ENCODE peak calls at places on chromosomes 4 and X, in eight cellular contexts. R is suprapubic skin, A is esophagus squamous epithelium, V is lower leg skin, Y is H1, G is GM12878, P is HCT116, K is ovary. N is an unnamed sample.

GRCh38 chr4:112910109-112910736 is 139.2 kb upstream of the ANK2 start:
- DNase-seq in A (no peak), R (no peak), V (no peak), G (no peak), P (no peak), Y (no peak), K (peak), N (no peak)

GRCh38 chrX:63918611-63919010 is 133.6 kb upstream of the ARHGEF9 start:
- DNase-seq in G (no peak), R (no peak), A (no peak), K (no peak), P (peak), V (no peak), Y (no peak), N (no peak)

GRCh38 chr4:166538491-166539005 is 665.5 kb downstream of the TLL1 start:
- DNase-seq in R (no peak), Y (no peak), G (no peak), V (no peak), A (no peak), P (no peak), K (no peak), N (no peak)

GRCh38 chrX:41824551-41824950 is 98.8 kb downstream of the CASK start:
- DNase-seq in A (no peak), K (no peak), Y (no peak), G (no peak), P (peak), V (no peak), R (no peak), N (no peak)

GRCh38 chr4:2484993-2485392 is 16.1 kb downstream of the RNF4 start:
- DNase-seq in K (no peak), V (peak), R (peak), G (peak), A (peak), Y (no peak), P (no peak), N (peak)

GRCh38 chr4:11801466-11802446 is 373.1 kb upstream of the HS3ST1 start:
- DNase-seq in P (no peak), K (no peak), G (no peak), V (no peak), Y (no peak), A (no peak), R (no peak), N (no peak)

GRCh38 chr4:57095956-57096355 is 14.2 kb downstream of the IGFBP7 start:
- DNase-seq in Y (no peak), V (no peak), R (no peak), K (no peak), P (no peak), A (no peak), G (no peak), N (no peak)

GRCh38 chr4:38805530-38806145 is 1.0 kb upstream of the TLR1 start:
- DNase-seq in G (peak), A (no peak), P (no peak), K (peak), Y (no peak), V (peak), R (no peak), N (peak)

GRCh38 chrX:22575161-22575845 is 302.6 kb downstream of the CBLL2 start:
- DNase-seq in V (no peak), A (no peak), G (no peak), R (no peak), P (no peak), Y (no peak), K (no peak), N (no peak)

GRCh38 chrX:23341452-23341851 is 6.8 kb downstream of the PTCHD1 start:
- DNase-seq in A (no peak), P (no peak), V (no peak), Y (no peak), K (no peak), G (no peak), R (no peak), N (no peak)

GRCh38 chr4:177862541-177863176 is 420.4 kb upstream of the AGA start:
- DNase-seq in K (no peak), G (no peak), A (no peak), V (no peak), R (peak), P (no peak), Y (no peak), N (no peak)

GRCh38 chr4:94603170-94603747 is 151.5 kb downstream of the PDLIM5 start:
- DNase-seq in A (no peak), R (no peak), G (no peak), V (no peak), Y (no peak), P (no peak), K (peak), N (peak)

GRCh38 chr4:138097912-138098600 is 144.1 kb downstream of the SLC7A11 start:
- DNase-seq in K (no peak), R (no peak), G (no peak), Y (no peak), P (no peak), V (no peak), A (no peak), N (no peak)

GRCh38 chr4:4289575-4289929 is 402 bp downstream of the LYAR start:
- DNase-seq in V (no peak), K (peak), P (no peak), R (no peak), G (no peak), Y (no peak), A (no peak), N (no peak)

GRCh38 chr4:150906987-150907633 is 108.0 kb downstream of the LRBA start:
- DNase-seq in Y (no peak), P (no peak), V (no peak), A (no peak), K (no peak), G (no peak), R (no peak), N (no peak)

GRCh38 chrX:96591418-96591817 is 93.2 kb upstream of the DIAPH2 start:
- DNase-seq in V (peak), G (no peak), R (no peak), Y (no peak), A (no peak), P (no peak), K (no peak), N (no peak)

GRCh38 chr4:101068115-101068514 is 279.2 kb downstream of the PPP3CA start:
- DNase-seq in R (no peak), A (no peak), K (no peak), P (no peak), V (no peak), Y (no peak), G (no peak), N (no peak)

GRCh38 chr4:168689791-168690190 is 192.9 kb downstream of the PALLD start:
- DNase-seq in R (no peak), G (no peak), P (no peak), V (no peak), A (no peak), Y (no peak), K (no peak), N (no peak)

GRCh38 chr4:119139822-119140252 is 4.2 kb downstream of the MYOZ2 start:
- DNase-seq in K (no peak), A (no peak), P (no peak), V (no peak), Y (no peak), R (no peak), G (no peak), N (no peak)

GRCh38 chr4:168886361-168886760 is 123.7 kb downstream of the CBR4 start:
- DNase-seq in K (no peak), G (no peak), V (no peak), Y (no peak), R (no peak), A (no peak), P (peak), N (no peak)

GRCh38 chr4:80183196-80184052 is 13.9 kb upstream of the PRDM8 start:
- DNase-seq in V (no peak), R (no peak), G (no peak), A (no peak), K (peak), Y (no peak), P (no peak), N (no peak)

GRCh38 chrX:109704563-109704962 is 28.5 kb downstream of the ACSL4 start:
- DNase-seq in A (no peak), V (no peak), G (peak), R (no peak), Y (no peak), K (no peak), P (no peak), N (no peak)

GRCh38 chrX:109710181-109710580 is 22.9 kb downstream of the ACSL4 start:
- DNase-seq in P (no peak), Y (no peak), G (no peak), A (no peak), V (no peak), K (no peak), R (no peak), N (no peak)

GRCh38 chrX:109707322-109707721 is 25.7 kb downstream of the ACSL4 start:
- DNase-seq in V (no peak), G (no peak), K (no peak), A (no peak), Y (no peak), R (no peak), P (no peak), N (no peak)

GRCh38 chrX:109714340-109714958 is 18.6 kb downstream of the ACSL4 start:
- DNase-seq in V (no peak), A (no peak), P (peak), R (no peak), G (no peak), Y (no peak), K (no peak), N (no peak)

GRCh38 chrX:109709129-109709631 is 23.9 kb downstream of the ACSL4 start:
- DNase-seq in G (peak), A (no peak), Y (no peak), P (peak), K (no peak), V (no peak), R (no peak), N (no peak)
- TF ChIP-seq CTCF in G (no peak), A (no peak), Y (no peak), P (no peak), K (no peak), V (no peak), R (no peak), N (no peak)

GRCh38 chr4:106314960-106315359 is 1.0 kb downstream of the TBCK start:
- DNase-seq in V (no peak), P (no peak), G (no peak), Y (no peak), K (no peak), A (no peak), R (no peak), N (no peak)

GRCh38 chr4:106315476-106315967 is 487 bp downstream of the TBCK start:
- DNase-seq in G (no peak), P (no peak), K (no peak), V (peak), A (peak), R (no peak), Y (no peak), N (no peak)

GRCh38 chr4:106312997-106313522 is 2.9 kb downstream of the TBCK start:
- DNase-seq in G (no peak), V (no peak), R (no peak), Y (no peak), P (no peak), A (no peak), K (no peak), N (no peak)

GRCh38 chr4:106315968-106316772 is at the start of the genes AIMP1 and TBCK:
- DNase-seq in R (peak), K (peak), V (peak), G (peak), P (peak), A (peak), Y (peak), N (peak)

DNA sequence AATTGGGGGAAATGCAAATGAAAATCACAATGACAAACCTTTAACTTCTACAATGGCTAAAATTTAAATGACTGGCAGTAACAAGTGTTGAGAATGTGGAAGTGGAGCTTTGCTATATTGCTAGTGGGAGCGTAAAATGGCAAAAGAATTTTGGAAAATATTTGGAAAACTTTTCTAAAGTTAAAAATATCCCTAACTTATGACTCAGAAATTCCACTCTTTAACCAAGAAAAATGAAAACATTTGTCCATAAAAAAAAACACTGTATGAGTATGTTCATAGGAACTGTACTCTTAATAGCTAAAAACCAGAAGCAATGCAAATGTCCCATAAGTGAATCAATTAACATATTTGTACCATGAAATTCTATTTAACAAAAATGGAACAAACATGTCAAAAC is 3.6 kb downstream of the TBCK start:
- DNase-seq in R (no peak), A (no peak), K (no peak), V (no peak), P (no peak), G (no peak), Y (no peak), N (no peak)
- H3K4me3 ChIP-seq in R (no peak), A (no peak), K (no peak), V (no peak), P (no peak), G (no peak), Y (no peak), N (no peak)

GRCh38 chrX:52995135-52995973 is 37.0 kb upstream of the FAM156A start:
- DNase-seq in Y (peak), A (peak), G (peak), R (peak), P (peak), K (peak), V (peak), N (peak)
- TF ChIP-seq POLR2A in Y (no peak), A (no peak), G (peak), R (no peak), P (no peak), K (peak), V (no peak), N (no peak)

GRCh38 chr4:23614284-23614892 is 275.5 kb downstream of the PPARGC1A start:
- DNase-seq in V (no peak), R (no peak), Y (peak), K (no peak), A (no peak), G (no peak), P (no peak), N (peak)
- TF ChIP-seq CTCF in V (no peak), R (no peak), Y (peak), K (no peak), A (peak), G (no peak), P (no peak), N (no peak)

DNA sequence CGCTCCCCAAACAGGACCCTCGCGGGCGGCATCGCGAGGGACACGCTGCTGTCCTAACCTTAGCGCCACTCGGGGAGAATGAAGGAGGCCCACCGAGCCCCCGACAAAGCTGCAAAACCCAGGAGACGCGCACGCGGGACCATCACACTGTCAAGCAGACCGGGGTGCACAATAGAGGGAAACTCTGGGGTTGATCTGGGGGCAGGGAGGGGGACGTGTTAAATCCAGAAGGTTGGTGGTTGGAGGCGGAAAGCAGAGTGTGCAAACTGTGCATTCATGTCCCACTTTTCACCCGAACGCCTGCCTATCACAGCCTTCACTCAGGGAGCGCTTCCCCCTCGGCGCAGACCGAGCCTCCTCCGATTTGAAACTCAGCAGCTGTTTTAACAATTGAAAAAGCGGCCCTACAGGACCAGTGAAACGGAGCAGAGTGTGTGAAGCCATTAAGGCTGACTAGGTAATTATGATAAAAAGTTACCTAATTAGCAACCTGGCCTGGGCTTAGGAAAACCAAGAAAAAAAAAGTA is 564 bp upstream of the NDNF start:
- DNase-seq in A (no peak), G (no peak), V (no peak), Y (no peak), K (peak), R (peak), P (no peak), N (no peak)
- H3K4me3 ChIP-seq in A (peak), G (no peak), V (peak), Y (peak), K (peak), R (peak), P (no peak), N (peak)

GRCh38 chr4:143353797-143354196 is 17.1 kb downstream of the GAB1 start:
- DNase-seq in V (no peak), G (no peak), R (no peak), P (no peak), K (no peak), A (no peak), Y (no peak), N (no peak)

GRCh38 chr4:143357161-143357845 is 20.6 kb downstream of the GAB1 start:
- DNase-seq in G (no peak), A (no peak), R (no peak), Y (no peak), V (no peak), P (no peak), K (no peak), N (no peak)

GRCh38 chr4:143356493-143356892 is 19.8 kb downstream of the GAB1 start:
- DNase-seq in Y (no peak), A (no peak), R (no peak), V (no peak), G (no peak), K (no peak), P (no peak), N (no peak)

GRCh38 chr4:143354990-143355389 is 18.3 kb downstream of the GAB1 start:
- DNase-seq in P (no peak), G (no peak), R (no peak), V (no peak), Y (no peak), K (no peak), A (no peak), N (no peak)

GRCh38 chr4:143355540-143356217 is 19.0 kb downstream of the GAB1 start:
- DNase-seq in Y (no peak), V (no peak), K (no peak), G (no peak), R (no peak), P (no peak), A (no peak), N (no peak)
- TF ChIP-seq POLR2A in Y (no peak), V (no peak), K (no peak), G (no peak), R (no peak), P (no peak), A (no peak), N (no peak)